ENCODE peak calls at places on chromosomes 16 and 17, in seven cellular contexts. One of them, this sample, is unnamed. For H3K9me3 and H3K9me2, the result is how much of the 10 kb centered on the place peaks cover.

GRCh38 chr16:85649978-85650863 is 37.1 kb downstream of the GSE1 start:
- DNase-seq in OCI-LY7: no peak
- DNase-seq in SK-N-SH: peak
- DNase-seq in PC-9: no peak
- DNase-seq in hepatocyte: no peak
- DNase-seq in PC-3: no peak
- DNase-seq in HCT116: no peak
- DNase-seq in this sample: no peak

GRCh38 chr16:13305019-13305755 is 403.8 kb downstream of the SHISA9 start:
- DNase-seq in OCI-LY7: peak
- DNase-seq in SK-N-SH: no peak
- DNase-seq in PC-9: no peak
- DNase-seq in hepatocyte: no peak
- DNase-seq in PC-3: no peak
- DNase-seq in HCT116: no peak
- DNase-seq in this sample: no peak

GRCh38 chr16:89821438-89822187 is 5.2 kb upstream of the FANCA start:
- DNase-seq in OCI-LY7: no peak
- DNase-seq in SK-N-SH: no peak
- DNase-seq in PC-9: no peak
- DNase-seq in hepatocyte: no peak
- DNase-seq in PC-3: no peak
- DNase-seq in HCT116: no peak
- DNase-seq in this sample: no peak

GRCh38 chr16:732936-733335 is 6.0 kb downstream of the HAGHL start:
- DNase-seq in OCI-LY7: no peak
- DNase-seq in SK-N-SH: no peak
- DNase-seq in PC-9: peak
- DNase-seq in hepatocyte: no peak
- DNase-seq in PC-3: peak
- DNase-seq in HCT116: no peak
- DNase-seq in this sample: peak

GRCh38 chr17:8673621-8674020 is 43.1 kb upstream of the MYH10 start:
- DNase-seq in OCI-LY7: peak
- DNase-seq in SK-N-SH: peak
- DNase-seq in PC-9: no peak
- DNase-seq in hepatocyte: no peak
- DNase-seq in PC-3: no peak
- DNase-seq in HCT116: no peak
- DNase-seq in this sample: peak

GRCh38 chr16:4677390-4677789 is 16.0 kb upstream of the NUDT16L1 start:
- DNase-seq in OCI-LY7: no peak
- DNase-seq in SK-N-SH: no peak
- DNase-seq in PC-9: no peak
- DNase-seq in hepatocyte: no peak
- DNase-seq in PC-3: no peak
- DNase-seq in HCT116: no peak
- DNase-seq in this sample: no peak

GRCh38 chr17:74870512-74870911 is 2.3 kb downstream of the FDXR start:
- DNase-seq in OCI-LY7: no peak
- DNase-seq in SK-N-SH: no peak
- DNase-seq in PC-9: no peak
- DNase-seq in hepatocyte: no peak
- DNase-seq in PC-3: peak
- DNase-seq in HCT116: no peak
- DNase-seq in this sample: peak

GRCh38 chr17:41907185-41907556 is 11.6 kb downstream of the ACLY start:
- DNase-seq in OCI-LY7: no peak
- DNase-seq in SK-N-SH: no peak
- DNase-seq in PC-9: no peak
- DNase-seq in hepatocyte: no peak
- DNase-seq in PC-3: peak
- DNase-seq in HCT116: no peak
- DNase-seq in this sample: peak

GRCh38 chr17:17242246-17242645 is 5.3 kb upstream of the FLCN start:
- DNase-seq in OCI-LY7: no peak
- DNase-seq in SK-N-SH: no peak
- DNase-seq in PC-9: no peak
- DNase-seq in hepatocyte: no peak
- DNase-seq in PC-3: no peak
- DNase-seq in HCT116: no peak
- DNase-seq in this sample: no peak

GRCh38 chr17:64412944-64413381 is 22.3 kb upstream of the PECAM1 start:
- DNase-seq in OCI-LY7: peak
- DNase-seq in SK-N-SH: no peak
- DNase-seq in PC-9: peak
- DNase-seq in hepatocyte: no peak
- DNase-seq in PC-3: no peak
- DNase-seq in HCT116: no peak
- DNase-seq in this sample: no peak

GRCh38 chr17:14922421-14922820 is 342.7 kb downstream of the PMP22 start:
- DNase-seq in OCI-LY7: no peak
- DNase-seq in SK-N-SH: no peak
- DNase-seq in PC-9: no peak
- DNase-seq in hepatocyte: no peak
- DNase-seq in PC-3: no peak
- DNase-seq in HCT116: no peak
- DNase-seq in this sample: peak

GRCh38 chr17:14918540-14918939 is 346.6 kb downstream of the PMP22 start:
- DNase-seq in OCI-LY7: no peak
- DNase-seq in SK-N-SH: no peak
- DNase-seq in PC-9: no peak
- DNase-seq in hepatocyte: no peak
- DNase-seq in PC-3: no peak
- DNase-seq in HCT116: no peak
- DNase-seq in this sample: peak

GRCh38 chr17:14921936-14922335 is 343.2 kb downstream of the PMP22 start:
- DNase-seq in OCI-LY7: no peak
- DNase-seq in SK-N-SH: no peak
- DNase-seq in PC-9: no peak
- DNase-seq in hepatocyte: no peak
- DNase-seq in PC-3: no peak
- DNase-seq in HCT116: no peak
- DNase-seq in this sample: no peak

GRCh38 chr17:14919049-14919545 is 346.0 kb downstream of the PMP22 start:
- DNase-seq in OCI-LY7: no peak
- DNase-seq in SK-N-SH: no peak
- DNase-seq in PC-9: no peak
- DNase-seq in hepatocyte: no peak
- DNase-seq in PC-3: no peak
- DNase-seq in HCT116: no peak
- DNase-seq in this sample: no peak

DNA sequence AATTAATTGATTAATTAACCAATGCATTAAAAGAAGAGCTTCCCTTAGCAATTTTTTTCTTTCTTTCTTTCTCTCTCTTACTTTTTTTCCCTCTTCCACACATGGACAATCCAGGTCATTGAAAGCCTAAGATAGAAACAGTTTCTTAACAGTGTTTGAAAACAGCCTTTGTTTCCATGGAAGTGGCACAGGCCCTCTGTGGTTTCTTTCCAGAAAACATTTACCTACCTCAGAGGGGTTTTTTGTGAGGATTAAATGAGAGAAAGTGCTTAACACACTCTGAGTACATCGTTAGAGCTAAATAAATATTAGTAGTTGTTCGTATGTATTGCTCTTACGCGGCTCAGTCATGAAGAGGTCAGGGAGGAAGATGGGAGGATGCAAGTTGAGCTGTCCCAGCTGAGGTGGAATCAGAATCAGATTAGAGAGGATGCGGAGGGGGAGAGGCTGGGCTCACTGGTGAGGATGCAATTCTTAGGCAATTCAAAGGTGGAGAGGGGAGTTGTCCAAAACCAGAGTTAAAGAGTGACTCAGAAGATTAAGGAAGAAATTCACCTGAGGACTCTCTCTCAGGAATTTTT is 345.5 kb downstream of the PMP22 start:
- DNase-seq in OCI-LY7: no peak
- DNase-seq in SK-N-SH: no peak
- DNase-seq in PC-9: no peak
- DNase-seq in hepatocyte: no peak
- DNase-seq in PC-3: no peak
- DNase-seq in HCT116: no peak
- DNase-seq in this sample: no peak
- H3K9me3 ChIP-seq in OCI-LY7: under half
- H3K9me3 ChIP-seq in SK-N-SH: under half
- H3K9me3 ChIP-seq in PC-9: under half
- H3K9me3 ChIP-seq in hepatocyte: under half
- H3K9me3 ChIP-seq in PC-3: under half
- H3K9me3 ChIP-seq in HCT116: under half
- H3K9me3 ChIP-seq in this sample: under half

DNA sequence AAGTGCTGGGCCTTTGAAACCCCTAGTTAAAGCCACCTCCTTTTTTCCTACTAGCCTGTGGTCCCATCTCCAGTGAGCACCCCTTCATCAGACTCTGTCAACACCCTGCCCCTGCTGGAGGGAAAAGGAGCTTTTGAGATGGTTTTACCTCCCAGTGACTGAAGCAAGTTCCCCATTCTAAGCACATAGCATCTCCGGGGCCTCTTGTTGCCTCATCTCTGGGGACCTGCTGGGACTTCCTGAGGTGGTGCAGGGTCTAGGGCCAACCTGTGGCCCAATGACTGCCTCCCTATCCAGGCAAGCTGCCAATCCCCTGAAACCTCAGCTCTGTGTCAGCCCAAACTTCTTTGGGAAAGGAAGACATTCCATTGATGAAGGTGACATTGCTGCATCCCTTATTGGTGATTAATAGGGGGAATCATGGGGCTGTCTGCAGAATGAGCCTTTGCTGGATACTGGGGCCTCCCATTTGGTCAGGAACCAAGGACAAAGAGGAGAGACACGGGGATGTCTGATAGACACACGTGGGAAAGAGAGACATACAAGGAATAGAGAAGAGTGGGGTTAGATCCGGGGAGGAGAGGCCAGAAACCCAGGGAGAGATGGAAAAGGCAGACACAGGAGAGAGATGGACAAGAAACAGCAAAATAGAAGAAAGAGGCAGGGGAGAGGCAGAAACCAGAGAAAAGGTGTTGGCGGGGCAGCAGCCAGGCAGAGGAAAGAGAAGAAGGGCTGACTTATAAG is 2.4 kb downstream of the C1QL1 start:
- DNase-seq in OCI-LY7: peak
- DNase-seq in SK-N-SH: no peak
- DNase-seq in PC-9: no peak
- DNase-seq in hepatocyte: no peak
- DNase-seq in PC-3: no peak
- DNase-seq in HCT116: no peak
- DNase-seq in this sample: no peak
- H3K9me2 ChIP-seq in OCI-LY7: under half
- H3K9me2 ChIP-seq in SK-N-SH: under half
- H3K9me2 ChIP-seq in PC-9: under half
- H3K9me2 ChIP-seq in hepatocyte: under half
- H3K9me2 ChIP-seq in PC-3: under half
- H3K9me2 ChIP-seq in HCT116: under half
- H3K9me2 ChIP-seq in this sample: under half

GRCh38 chr16:49436181-49436580 is 62.6 kb downstream of the C16orf78 start:
- DNase-seq in OCI-LY7: no peak
- DNase-seq in SK-N-SH: no peak
- DNase-seq in PC-9: no peak
- DNase-seq in hepatocyte: no peak
- DNase-seq in PC-3: no peak
- DNase-seq in HCT116: no peak
- DNase-seq in this sample: no peak

GRCh38 chr16:49431040-49431439 is 57.4 kb downstream of the C16orf78 start:
- DNase-seq in OCI-LY7: no peak
- DNase-seq in SK-N-SH: no peak
- DNase-seq in PC-9: no peak
- DNase-seq in hepatocyte: no peak
- DNase-seq in PC-3: no peak
- DNase-seq in HCT116: no peak
- DNase-seq in this sample: no peak

GRCh38 chr16:49437344-49437743 is 63.7 kb downstream of the C16orf78 start:
- DNase-seq in OCI-LY7: peak
- DNase-seq in SK-N-SH: no peak
- DNase-seq in PC-9: no peak
- DNase-seq in hepatocyte: no peak
- DNase-seq in PC-3: no peak
- DNase-seq in HCT116: no peak
- DNase-seq in this sample: no peak

GRCh38 chr16:49431591-49432290 is 58.1 kb downstream of the C16orf78 start:
- DNase-seq in OCI-LY7: no peak
- DNase-seq in SK-N-SH: no peak
- DNase-seq in PC-9: no peak
- DNase-seq in hepatocyte: no peak
- DNase-seq in PC-3: no peak
- DNase-seq in HCT116: no peak
- DNase-seq in this sample: no peak

GRCh38 chr16:49434733-49435132 is 61.1 kb downstream of the C16orf78 start:
- DNase-seq in OCI-LY7: no peak
- DNase-seq in SK-N-SH: no peak
- DNase-seq in PC-9: no peak
- DNase-seq in hepatocyte: no peak
- DNase-seq in PC-3: no peak
- DNase-seq in HCT116: no peak
- DNase-seq in this sample: no peak
- H3K9me3 ChIP-seq in OCI-LY7: under half
- H3K9me3 ChIP-seq in SK-N-SH: under half
- H3K9me3 ChIP-seq in PC-9: under half
- H3K9me3 ChIP-seq in hepatocyte: under half
- H3K9me3 ChIP-seq in PC-3: under half
- H3K9me3 ChIP-seq in HCT116: under half
- H3K9me3 ChIP-seq in this sample: under half

DNA sequence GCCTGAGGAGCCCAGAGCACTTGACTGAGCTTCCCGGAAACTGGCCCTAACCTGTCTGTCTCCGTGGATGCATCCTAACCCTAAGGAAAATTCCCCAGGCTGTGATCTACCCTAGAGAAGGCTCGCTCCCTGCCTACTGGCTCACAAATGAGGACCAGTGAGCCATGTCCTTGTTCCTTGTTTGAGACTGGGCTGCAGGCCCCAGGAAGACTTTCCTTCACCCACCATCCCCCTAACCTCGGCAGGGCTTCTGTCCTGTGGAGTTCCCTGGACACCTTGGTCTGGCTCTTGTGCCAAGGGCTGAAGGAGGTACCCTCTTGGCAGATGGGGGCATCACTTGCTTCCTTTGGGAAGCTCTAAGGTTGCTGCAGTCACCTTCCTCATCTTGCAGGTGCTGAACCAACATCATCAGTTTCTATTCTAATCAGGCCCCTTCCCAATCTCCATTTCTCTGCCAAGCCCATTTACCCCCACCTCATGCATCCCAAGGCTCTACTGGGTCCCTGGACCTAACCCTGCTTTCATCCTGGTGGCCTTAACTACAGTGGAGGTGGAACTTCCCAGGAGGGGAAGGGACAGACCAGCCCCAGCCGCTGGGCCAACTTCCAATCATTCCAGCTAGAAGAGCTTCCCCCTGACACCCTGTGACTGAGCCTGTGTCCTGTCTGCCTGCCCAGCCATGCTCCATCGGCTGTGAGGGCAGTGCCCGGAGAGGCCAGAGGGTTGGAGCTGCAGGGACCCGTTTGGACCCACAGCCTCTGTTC is 12.4 kb downstream of the RNF40 start:
- DNase-seq in OCI-LY7: no peak
- DNase-seq in SK-N-SH: no peak
- DNase-seq in PC-9: no peak
- DNase-seq in hepatocyte: no peak
- DNase-seq in PC-3: no peak
- DNase-seq in HCT116: no peak
- DNase-seq in this sample: peak
- H3K9me2 ChIP-seq in OCI-LY7: under half
- H3K9me2 ChIP-seq in SK-N-SH: under half
- H3K9me2 ChIP-seq in PC-9: under half
- H3K9me2 ChIP-seq in hepatocyte: under half
- H3K9me2 ChIP-seq in PC-3: under half
- H3K9me2 ChIP-seq in HCT116: under half
- H3K9me2 ChIP-seq in this sample: under half

GRCh38 chr16:35450648-35451047 is 1991.2 kb downstream of the TP53TG3F start:
- DNase-seq in OCI-LY7: no peak
- DNase-seq in SK-N-SH: no peak
- DNase-seq in PC-9: no peak
- DNase-seq in hepatocyte: no peak
- DNase-seq in PC-3: no peak
- DNase-seq in HCT116: no peak
- DNase-seq in this sample: no peak
- H3K9me3 ChIP-seq in OCI-LY7: under half
- H3K9me3 ChIP-seq in SK-N-SH: under half
- H3K9me3 ChIP-seq in PC-9: under half
- H3K9me3 ChIP-seq in hepatocyte: under half
- H3K9me3 ChIP-seq in PC-3: under half
- H3K9me3 ChIP-seq in HCT116: under half
- H3K9me3 ChIP-seq in this sample: under half